ENCODE peak calls at places on chromosomes 4 and X, in six cellular contexts. P, K, B, X, U and S are unnamed samples.

GRCh38 chr4:7430368-7430964 is 4.3 kb downstream of the PSAPL1 start:
- DNase-seq in K (peak), B (no peak), U (peak), P (peak), X (peak), S (no peak)

GRCh38 chr4:2362286-2363055 is 56.0 kb downstream of the ZFYVE28 start:
- DNase-seq in B (no peak), U (no peak), K (no peak), P (no peak), X (no peak), S (no peak)

GRCh38 chrX:108091878-108092291 is 307 bp downstream of the ATG4A start:
- DNase-seq in B (no peak), P (no peak), K (no peak), X (peak), U (no peak), S (peak)

GRCh38 chr4:2289955-2290333 is 28.0 kb upstream of the MXD4 start:
- DNase-seq in U (no peak), K (no peak), X (no peak), P (no peak), B (no peak), S (no peak)

GRCh38 chr4:39698424-39699009 is 581 bp downstream of the UBE2K start:
- DNase-seq in U (peak), B (peak), X (peak), K (peak), P (peak), S (peak)

GRCh38 chr4:74328501-74328900 is 20.2 kb downstream of the EPGN start:
- DNase-seq in U (peak), P (no peak), B (no peak), X (no peak), K (no peak), S (peak)

GRCh38 chr4:10096201-10096975 is 20.2 kb downstream of the WDR1 start:
- DNase-seq in U (peak), K (no peak), P (no peak), X (peak), B (peak), S (peak)

GRCh38 chr4:185950891-185951290 is 118.1 kb upstream of the TLR3 start:
- DNase-seq in U (no peak), B (peak), X (no peak), P (no peak), K (no peak), S (no peak)

GRCh38 chrX:149827254-149827653 is 45.5 kb downstream of the MAGEA9 start:
- DNase-seq in K (no peak), P (no peak), B (no peak), X (no peak), U (no peak), S (no peak)

GRCh38 chrX:155023907-155024833 is 1.6 kb upstream of the F8 start:
- DNase-seq in X (no peak), K (no peak), U (no peak), P (no peak), B (no peak), S (no peak)

GRCh38 chr4:45241976-45242375 is 515.6 kb upstream of the GNPDA2 start:
- DNase-seq in X (peak), K (no peak), P (no peak), U (peak), B (no peak), S (no peak)

GRCh38 chr4:37245391-37245954 is 930 bp downstream of the NWD2 start:
- DNase-seq in P (peak), B (no peak), U (no peak), X (no peak), K (peak), S (no peak)

GRCh38 chr4:129246850-129247542 is 151.0 kb downstream of the C4orf33 start:
- DNase-seq in P (no peak), B (no peak), X (no peak), K (no peak), U (no peak), S (no peak)

GRCh38 chr4:62797221-62797620 is 1597.1 kb downstream of the ADGRL3 start:
- DNase-seq in U (no peak), B (no peak), X (no peak), P (no peak), K (no peak), S (no peak)

GRCh38 chr4:55468724-55469123 is 73.0 kb downstream of the TMEM165 start:
- DNase-seq in X (peak), K (no peak), U (peak), B (peak), P (no peak), S (peak)

GRCh38 chr4:25513814-25514213 is 136.8 kb downstream of the ANAPC4 start:
- DNase-seq in B (no peak), U (no peak), K (no peak), X (no peak), P (no peak), S (no peak)

GRCh38 chr4:68693325-68694075 is 23.0 kb upstream of the UGT2B15 start:
- DNase-seq in U (no peak), P (no peak), K (no peak), X (no peak), B (no peak), S (no peak)

GRCh38 chr4:65669008-65669971 is 999 bp downstream of the EPHA5 start:
- DNase-seq in B (peak), U (no peak), K (peak), P (peak), X (peak), S (peak)
- H3K4me2 ChIP-seq in B (peak), U (peak), K (peak), P (peak), X (peak), S (peak)

DNA sequence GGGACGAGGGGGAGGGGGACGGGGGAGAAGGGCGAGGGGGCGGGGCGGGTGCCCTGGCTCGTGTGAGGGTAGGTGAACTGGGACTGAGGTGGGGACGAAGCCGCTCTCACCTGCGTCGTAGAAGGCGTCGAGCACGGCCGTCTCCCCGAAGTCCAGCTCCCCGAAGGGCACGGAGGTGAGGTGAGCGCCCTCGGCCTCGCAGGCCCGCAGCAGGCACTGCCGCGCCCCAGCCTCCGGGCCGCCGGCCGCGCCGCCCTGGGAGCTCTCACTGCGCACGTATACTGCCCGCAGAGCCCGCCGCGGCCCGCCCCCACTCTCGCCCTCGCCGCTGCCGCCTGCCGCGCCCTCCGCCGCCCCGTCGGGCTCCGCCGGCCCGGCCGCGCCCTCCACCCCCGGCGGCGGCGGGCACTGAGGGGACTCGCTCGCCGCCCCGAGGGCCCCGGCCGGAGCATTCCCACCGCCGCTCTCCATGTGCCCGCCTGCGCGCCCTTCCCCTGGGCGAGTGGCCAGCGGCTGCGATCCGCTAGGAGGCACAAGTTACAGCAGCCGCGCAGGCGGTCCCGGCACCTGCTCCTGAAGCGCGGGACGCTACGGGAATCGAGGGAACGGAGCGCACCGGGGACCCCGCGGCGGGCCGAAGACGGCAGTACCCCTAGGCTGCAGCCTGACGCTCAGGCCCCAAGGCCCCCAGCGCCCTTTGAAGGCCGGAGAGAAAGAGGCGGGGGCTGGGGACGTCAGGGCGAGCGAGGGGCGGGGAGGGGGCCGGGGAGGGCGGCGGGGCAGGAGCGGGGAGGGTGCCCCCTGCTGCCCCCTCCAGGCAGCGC is at the start of gene MAP3K15:
- DNase-seq in K (peak), B (no peak), X (peak), P (peak), U (no peak), S (peak)
- TF ChIP-seq EZH2 in K (no peak), B (no peak), X (no peak), P (no peak), U (no peak), S (no peak)

GRCh38 chr4:89296399-89296798 is 11.2 kb downstream of the GPRIN3 start:
- DNase-seq in K (no peak), P (no peak), X (no peak), U (no peak), B (no peak), S (no peak)
- H3K4me2 ChIP-seq in K (no peak), P (no peak), X (no peak), U (no peak), B (no peak), S (no peak)

DNA sequence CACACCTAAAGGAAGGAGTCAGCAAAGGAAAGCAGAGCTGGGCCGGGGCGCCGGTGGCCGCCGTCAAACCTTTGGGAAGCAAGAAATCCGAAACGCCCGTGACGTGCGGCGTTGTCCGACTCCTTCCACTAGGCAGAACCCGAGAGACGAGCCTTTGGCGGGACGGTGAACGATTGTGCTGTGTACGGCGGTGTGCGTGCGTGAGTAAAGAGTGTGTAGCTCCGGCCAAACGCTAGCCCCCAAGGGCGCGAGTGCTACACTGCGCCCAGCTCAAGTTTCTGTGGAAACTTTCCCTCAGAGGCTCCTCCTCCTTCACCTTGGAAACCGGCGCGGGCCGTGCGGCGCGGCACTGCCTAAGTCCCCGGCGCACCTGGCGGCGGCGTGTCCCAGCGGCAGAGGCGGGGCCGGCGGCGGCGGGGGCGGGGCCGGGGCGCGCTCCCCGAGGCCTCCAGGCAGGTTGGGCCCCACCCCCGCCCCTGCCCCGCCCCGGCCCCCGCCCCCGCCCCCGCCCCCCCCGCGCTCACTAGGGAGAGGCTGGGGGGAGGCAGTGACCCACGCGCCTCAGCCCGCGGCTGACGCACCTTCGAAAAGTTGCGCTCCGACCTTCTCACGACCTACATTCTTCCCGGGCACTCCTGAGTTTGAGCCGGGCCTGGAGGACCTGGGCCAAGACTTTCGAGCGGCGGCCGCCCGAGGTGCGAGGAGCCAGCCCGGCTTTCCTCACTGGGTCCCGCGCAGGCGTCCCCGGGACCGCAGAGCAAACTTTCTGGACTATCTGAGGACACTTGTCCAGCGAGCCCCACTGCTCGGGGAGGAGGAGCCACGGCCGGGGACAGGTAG is at the start of gene FHIP1A:
- DNase-seq in U (peak), P (peak), B (peak), X (peak), K (peak), S (peak)
- TF ChIP-seq EZH2 in U (no peak), P (no peak), B (no peak), X (no peak), K (peak), S (no peak)

GRCh38 chr4:13524504-13525243 is 19.6 kb downstream of the NKX3-2 start:
- DNase-seq in P (peak), K (no peak), X (no peak), U (no peak), B (peak), S (peak)
- H3K4me2 ChIP-seq in P (peak), K (no peak), X (no peak), U (peak), B (peak), S (no peak)

DNA sequence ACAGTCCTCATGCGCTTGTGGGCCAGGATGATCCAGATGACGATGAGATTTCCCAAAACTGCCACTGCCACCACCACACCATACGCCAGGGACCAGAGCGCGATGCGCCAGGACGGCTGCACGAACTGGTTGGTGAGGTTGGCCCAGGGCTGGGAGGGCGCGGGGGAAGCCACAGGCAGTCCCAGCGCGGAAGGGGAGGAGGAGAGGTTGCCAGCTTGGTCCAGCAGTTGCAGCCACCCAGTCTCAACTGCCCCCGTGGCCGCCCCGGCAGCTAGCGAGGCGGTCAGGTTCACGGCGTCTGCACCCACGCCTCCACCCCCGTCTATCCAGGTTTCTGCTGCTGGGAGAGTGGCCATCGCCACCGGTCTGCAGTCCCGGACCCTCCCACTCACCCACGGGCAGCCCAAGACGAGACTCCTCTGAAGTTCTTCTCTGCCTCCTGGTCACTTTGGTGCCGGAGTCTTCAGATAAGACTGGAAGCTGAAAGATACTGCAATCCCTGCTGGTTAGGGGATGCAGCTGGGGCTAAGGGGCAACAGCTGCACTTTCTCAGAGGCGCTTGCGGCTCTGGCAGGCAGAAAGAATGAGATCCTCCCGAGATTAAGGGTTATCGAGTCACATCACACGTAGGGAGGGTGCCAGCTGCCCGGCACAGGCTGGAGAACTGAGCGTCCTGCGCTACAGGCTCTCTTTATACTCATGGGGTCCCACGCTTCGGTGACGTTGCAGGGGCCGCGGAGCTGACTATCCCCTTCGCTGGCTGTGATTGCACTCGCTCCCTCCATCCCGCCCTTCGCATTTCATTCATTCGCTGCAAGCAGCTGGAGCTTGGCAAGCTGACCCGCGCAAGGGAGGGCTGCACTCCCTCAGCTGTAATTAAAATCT is at the start of gene TACR3:
- DNase-seq in B (no peak), K (peak), X (no peak), P (peak), U (no peak), S (peak)
- TF ChIP-seq EZH2 in B (no peak), K (peak), X (no peak), P (no peak), U (no peak), S (no peak)

DNA sequence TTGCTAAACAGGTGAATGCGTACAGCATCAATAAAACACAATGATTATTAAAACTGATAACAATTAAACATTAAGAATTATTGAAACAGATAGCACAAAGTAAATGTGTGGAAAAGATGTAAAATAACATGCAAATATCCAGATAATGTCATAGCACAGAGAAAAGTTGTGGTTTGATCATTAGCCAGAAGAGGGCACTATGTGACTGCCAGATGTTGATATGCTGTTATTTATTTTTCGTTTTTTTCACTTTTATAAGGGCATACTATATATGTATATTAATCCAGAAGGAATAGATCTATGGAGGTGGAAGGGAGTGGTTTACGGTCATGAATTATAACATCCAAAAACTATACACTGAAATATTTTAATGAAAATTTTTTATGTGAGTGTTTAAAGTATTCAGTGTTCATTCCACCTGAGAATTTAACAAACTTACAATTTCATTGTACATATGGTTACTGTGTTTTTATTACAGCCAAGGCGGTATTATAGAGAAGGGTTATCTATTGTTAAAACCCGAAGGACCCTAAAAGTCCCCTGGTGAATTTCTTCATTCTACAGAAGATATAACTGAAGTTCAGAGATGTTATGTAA is 211.9 kb upstream of the UGT8 start:
- DNase-seq in X (peak), U (no peak), P (peak), K (peak), B (peak), S (peak)
- H3K4me2 ChIP-seq in X (no peak), U (no peak), P (no peak), K (no peak), B (no peak), S (no peak)

DNA sequence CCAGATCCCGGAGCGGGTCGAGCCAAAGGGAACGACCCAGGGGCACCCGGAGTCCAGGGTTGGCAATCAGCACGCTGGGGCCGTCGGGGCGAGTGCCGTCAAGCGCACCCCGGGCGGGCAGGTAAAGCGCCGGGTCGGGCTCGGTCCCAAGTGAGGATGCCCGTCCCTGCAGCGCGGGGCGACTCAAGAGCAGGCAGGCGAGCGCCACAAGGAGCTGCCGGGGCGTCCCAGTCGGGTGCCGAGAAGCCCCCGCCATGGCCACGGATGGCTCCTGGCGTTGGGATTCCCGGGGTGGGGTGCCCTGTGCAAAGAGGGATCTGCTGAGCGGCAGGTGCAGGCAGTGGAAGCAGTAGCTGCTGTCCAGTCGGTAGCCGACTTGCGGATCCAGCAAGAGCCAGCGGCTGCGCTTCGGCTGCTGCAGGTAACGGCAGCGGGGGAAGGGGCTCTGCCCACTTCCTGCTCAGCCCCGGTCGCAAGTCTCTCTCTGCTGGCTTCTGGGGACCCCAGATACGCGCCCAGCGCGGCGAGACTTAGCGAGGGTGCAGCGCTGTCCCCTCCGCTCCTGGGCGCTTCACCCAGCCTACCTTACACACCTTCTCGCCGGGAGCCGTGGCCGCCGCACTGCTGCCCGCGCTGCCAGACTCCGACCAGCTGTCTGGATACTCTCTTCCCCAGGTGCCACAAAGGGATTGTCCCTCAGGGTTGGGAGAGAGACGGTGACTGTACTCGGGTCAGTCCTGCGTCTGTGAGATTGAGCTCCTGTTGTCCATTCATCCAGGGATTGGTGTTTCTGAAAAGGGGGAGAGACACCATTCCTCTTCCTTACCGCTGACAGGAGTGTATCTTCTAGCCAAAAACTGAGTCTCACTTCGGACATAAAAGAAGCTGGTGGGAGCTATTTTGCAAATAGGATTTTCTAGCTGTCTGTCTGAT is at the start of gene FREM3:
- DNase-seq in P (peak), K (peak), U (peak), B (no peak), X (no peak), S (peak)
- TF ChIP-seq EZH2 in P (peak), K (peak), U (peak), B (no peak), X (peak), S (no peak)

DNA sequence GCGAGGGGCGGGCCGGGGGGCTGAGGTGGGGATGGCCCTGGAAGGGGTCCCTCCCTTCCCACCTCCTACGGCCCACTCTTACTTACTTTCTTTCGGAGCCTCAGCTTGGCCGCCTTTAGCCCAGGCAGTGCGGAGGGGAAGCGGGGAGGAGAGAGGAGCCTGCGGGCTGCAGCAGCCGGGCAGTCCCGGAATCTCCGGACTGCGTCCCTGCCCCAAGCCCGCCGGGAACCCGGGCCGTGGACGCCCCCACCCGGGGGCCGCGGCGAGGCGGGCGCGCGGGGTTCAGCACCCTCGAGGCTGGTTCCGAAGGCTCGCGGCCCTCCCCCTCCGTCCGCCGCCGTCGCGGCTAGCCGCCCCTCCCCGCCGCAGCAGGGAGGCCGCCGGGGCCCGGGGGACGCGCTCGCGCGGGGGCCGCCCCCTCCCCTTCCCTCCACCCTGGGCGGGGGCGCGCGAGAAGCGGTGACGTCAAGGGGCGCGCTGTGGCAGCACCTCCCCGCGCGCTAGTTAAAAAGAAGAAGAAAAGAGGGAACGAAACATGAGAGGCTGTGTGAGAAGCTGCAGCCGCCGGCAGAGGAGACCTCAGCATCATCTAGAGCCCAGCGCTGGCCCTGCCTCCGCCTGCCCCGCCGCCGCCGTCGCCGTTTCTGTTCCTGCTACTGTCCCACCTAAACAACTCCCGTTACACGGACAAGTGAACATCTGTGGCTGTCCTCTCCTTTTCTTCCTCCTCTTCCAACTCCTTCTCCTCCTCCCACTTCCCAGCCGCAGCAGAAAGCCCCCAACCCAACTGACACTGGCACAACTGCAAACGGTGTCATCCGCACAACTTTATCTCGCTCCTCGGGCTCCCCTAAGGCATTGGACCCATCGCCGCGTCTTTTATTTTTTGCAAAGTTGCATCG is at the start of gene HHIP:
- DNase-seq in X (peak), B (peak), P (peak), K (peak), U (peak), S (peak)
- H3K4me2 ChIP-seq in X (peak), B (peak), P (peak), K (peak), U (peak), S (peak)